ENCODE peak calls at places on chromosomes 4 and X, in four cellular contexts. One of them, this sample, is unnamed.
A peak's percentile ranks its signal among the peaks of the same experiment; 100 is the strongest.

GRCh38 chrX:79081895-79082512 is 62.5 kb upstream of the GPR174 start:
- DNase-seq in CD8-positive, alpha-beta memory T cell: peak; percentile 1
- DNase-seq in frontal cortex: peak; percentile 1
- DNase-seq in fibroblast of the aortic adventitia: peak; percentile 48
- DNase-seq in this sample: peak; percentile 39

GRCh38 chr4:73989928-73990327 is 1.9 kb upstream of the PPBP start:
- DNase-seq in CD8-positive, alpha-beta memory T cell: no peak
- DNase-seq in frontal cortex: no peak
- DNase-seq in fibroblast of the aortic adventitia: no peak
- DNase-seq in this sample: no peak

GRCh38 chr4:130090427-130090826 is 994.5 kb downstream of the C4orf33 start:
- DNase-seq in CD8-positive, alpha-beta memory T cell: no peak
- DNase-seq in frontal cortex: no peak
- DNase-seq in fibroblast of the aortic adventitia: no peak
- DNase-seq in this sample: no peak

GRCh38 chr4:100106982-100107381 is 83.3 kb downstream of the DDIT4L start:
- DNase-seq in CD8-positive, alpha-beta memory T cell: no peak
- DNase-seq in frontal cortex: no peak
- DNase-seq in fibroblast of the aortic adventitia: no peak
- DNase-seq in this sample: no peak

GRCh38 chrX:109740076-109740809 is 7.2 kb upstream of the ACSL4 start:
- DNase-seq in CD8-positive, alpha-beta memory T cell: no peak
- DNase-seq in frontal cortex: no peak
- DNase-seq in fibroblast of the aortic adventitia: no peak
- DNase-seq in this sample: no peak

GRCh38 chr4:16715482-16715881 is 183.0 kb downstream of the LDB2 start:
- DNase-seq in CD8-positive, alpha-beta memory T cell: no peak
- DNase-seq in frontal cortex: no peak
- DNase-seq in fibroblast of the aortic adventitia: peak; percentile 53
- DNase-seq in this sample: no peak

GRCh38 chrX:137427061-137427778 is 138.7 kb upstream of the ZIC3 start:
- DNase-seq in CD8-positive, alpha-beta memory T cell: no peak
- DNase-seq in frontal cortex: no peak
- DNase-seq in fibroblast of the aortic adventitia: no peak
- DNase-seq in this sample: peak; percentile 25

GRCh38 chr4:48905363-48906015 is 1.1 kb downstream of the OCIAD2 start:
- DNase-seq in CD8-positive, alpha-beta memory T cell: no peak
- DNase-seq in frontal cortex: no peak
- DNase-seq in fibroblast of the aortic adventitia: peak; percentile 68
- DNase-seq in this sample: no peak

GRCh38 chrX:10197597-10198210 is 40.9 kb downstream of the CLCN4 start:
- DNase-seq in CD8-positive, alpha-beta memory T cell: no peak
- DNase-seq in frontal cortex: no peak
- DNase-seq in fibroblast of the aortic adventitia: no peak
- DNase-seq in this sample: peak; percentile 89

GRCh38 chr4:1216076-1216614 is 32.8 kb downstream of the CTBP1 start:
- DNase-seq in CD8-positive, alpha-beta memory T cell: no peak
- DNase-seq in frontal cortex: no peak
- DNase-seq in fibroblast of the aortic adventitia: no peak
- DNase-seq in this sample: no peak

GRCh38 chrX:128020701-128021100 is 31.5 kb downstream of the ACTRT1 start:
- DNase-seq in CD8-positive, alpha-beta memory T cell: no peak
- DNase-seq in frontal cortex: no peak
- DNase-seq in fibroblast of the aortic adventitia: peak; percentile 10
- DNase-seq in this sample: no peak

GRCh38 chr4:126051709-126052424 is 737.1 kb downstream of the FAT4 start:
- DNase-seq in CD8-positive, alpha-beta memory T cell: no peak
- DNase-seq in frontal cortex: no peak
- DNase-seq in fibroblast of the aortic adventitia: peak; percentile 89
- DNase-seq in this sample: no peak

GRCh38 chr4:169079942-169080827 is 70.1 kb upstream of the CBR4 start:
- DNase-seq in CD8-positive, alpha-beta memory T cell: no peak
- DNase-seq in frontal cortex: no peak
- DNase-seq in fibroblast of the aortic adventitia: peak; percentile 86
- DNase-seq in this sample: no peak

GRCh38 chr4:104625706-104626105 is 131.0 kb upstream of the CXXC4 start:
- DNase-seq in CD8-positive, alpha-beta memory T cell: no peak
- DNase-seq in frontal cortex: no peak
- DNase-seq in fibroblast of the aortic adventitia: no peak
- DNase-seq in this sample: no peak

GRCh38 chr4:189021831-189022230 is 882.6 kb downstream of the TRIML1 start:
- DNase-seq in CD8-positive, alpha-beta memory T cell: no peak
- DNase-seq in frontal cortex: no peak
- DNase-seq in fibroblast of the aortic adventitia: peak; percentile 1
- DNase-seq in this sample: no peak

GRCh38 chr4:145283909-145284308 is 103.5 kb upstream of the OTUD4 start:
- DNase-seq in CD8-positive, alpha-beta memory T cell: no peak
- DNase-seq in frontal cortex: no peak
- DNase-seq in fibroblast of the aortic adventitia: no peak
- DNase-seq in this sample: no peak

GRCh38 chr4:39528056-39528465 is 822 bp upstream of the UGDH start:
- DNase-seq in CD8-positive, alpha-beta memory T cell: no peak
- DNase-seq in frontal cortex: no peak
- DNase-seq in fibroblast of the aortic adventitia: peak; percentile 84
- DNase-seq in this sample: no peak

GRCh38 chr4:126250006-126250405 is 935.3 kb downstream of the FAT4 start:
- DNase-seq in CD8-positive, alpha-beta memory T cell: no peak
- DNase-seq in frontal cortex: no peak
- DNase-seq in fibroblast of the aortic adventitia: no peak
- DNase-seq in this sample: no peak

GRCh38 chr4:13920901-13921300 is 293.4 kb upstream of the BOD1L1 start:
- DNase-seq in CD8-positive, alpha-beta memory T cell: no peak
- DNase-seq in frontal cortex: no peak
- DNase-seq in fibroblast of the aortic adventitia: peak; percentile 100
- DNase-seq in this sample: no peak

GRCh38 chr4:147943159-147943638 is 211.3 kb downstream of the ARHGAP10 start:
- DNase-seq in CD8-positive, alpha-beta memory T cell: no peak
- DNase-seq in frontal cortex: no peak
- DNase-seq in fibroblast of the aortic adventitia: no peak
- DNase-seq in this sample: no peak

GRCh38 chr4:14787894-14788293 is 214.4 kb upstream of the CPEB2 start:
- DNase-seq in CD8-positive, alpha-beta memory T cell: no peak
- DNase-seq in frontal cortex: no peak
- DNase-seq in fibroblast of the aortic adventitia: peak; percentile 17
- DNase-seq in this sample: no peak

GRCh38 chrX:120023259-120023658 is 54.2 kb downstream of the RHOXF2B start:
- DNase-seq in CD8-positive, alpha-beta memory T cell: no peak
- DNase-seq in frontal cortex: no peak
- DNase-seq in fibroblast of the aortic adventitia: no peak
- DNase-seq in this sample: no peak

GRCh38 chr4:113773014-113773413 is 11.5 kb upstream of the CAMK2D start:
- DNase-seq in CD8-positive, alpha-beta memory T cell: no peak
- DNase-seq in frontal cortex: no peak
- DNase-seq in fibroblast of the aortic adventitia: no peak
- DNase-seq in this sample: no peak

GRCh38 chr4:187183826-187184225 is 460.2 kb upstream of the FAT1 start:
- DNase-seq in CD8-positive, alpha-beta memory T cell: no peak
- DNase-seq in frontal cortex: no peak
- DNase-seq in fibroblast of the aortic adventitia: no peak
- DNase-seq in this sample: no peak

GRCh38 chr4:159764343-159764952 is 661.6 kb downstream of the RAPGEF2 start:
- DNase-seq in CD8-positive, alpha-beta memory T cell: no peak
- DNase-seq in frontal cortex: peak; percentile 20
- DNase-seq in fibroblast of the aortic adventitia: peak; percentile 22
- DNase-seq in this sample: peak; percentile 34

GRCh38 chr4:112523764-112524505 is 8.0 kb upstream of the NEUROG2 start:
- DNase-seq in CD8-positive, alpha-beta memory T cell: peak; percentile 64
- DNase-seq in frontal cortex: no peak
- DNase-seq in fibroblast of the aortic adventitia: no peak
- DNase-seq in this sample: peak; percentile 28

GRCh38 chrX:101009086-101009485 is 39.6 kb downstream of the ARL13A start:
- DNase-seq in CD8-positive, alpha-beta memory T cell: no peak
- DNase-seq in frontal cortex: no peak
- DNase-seq in fibroblast of the aortic adventitia: peak; percentile 2
- DNase-seq in this sample: no peak

GRCh38 chr4:120844528-120844921 is 78.0 kb downstream of the PRDM5 start:
- DNase-seq in CD8-positive, alpha-beta memory T cell: no peak
- DNase-seq in frontal cortex: no peak
- DNase-seq in fibroblast of the aortic adventitia: no peak
- DNase-seq in this sample: no peak

GRCh38 chr4:114615435-114615834 is 16.8 kb downstream of the UGT8 start:
- DNase-seq in CD8-positive, alpha-beta memory T cell: no peak
- DNase-seq in frontal cortex: no peak
- DNase-seq in fibroblast of the aortic adventitia: no peak
- DNase-seq in this sample: no peak

GRCh38 chr4:73867783-73868182 is 1.4 kb upstream of the CXCL1 start:
- DNase-seq in CD8-positive, alpha-beta memory T cell: no peak
- DNase-seq in frontal cortex: no peak
- DNase-seq in fibroblast of the aortic adventitia: no peak
- DNase-seq in this sample: no peak

GRCh38 chrX:110806145-110806544 is 10.5 kb upstream of the CHRDL1 start:
- DNase-seq in CD8-positive, alpha-beta memory T cell: no peak
- DNase-seq in frontal cortex: no peak
- DNase-seq in fibroblast of the aortic adventitia: peak; percentile 40
- DNase-seq in this sample: no peak

GRCh38 chr4:42296196-42296595 is 101.1 kb upstream of the SHISA3 start:
- DNase-seq in CD8-positive, alpha-beta memory T cell: no peak
- DNase-seq in frontal cortex: no peak
- DNase-seq in fibroblast of the aortic adventitia: peak; percentile 5
- DNase-seq in this sample: no peak

GRCh38 chr4:94880976-94881375 is 123.2 kb downstream of the BMPR1B start:
- DNase-seq in CD8-positive, alpha-beta memory T cell: no peak
- DNase-seq in frontal cortex: no peak
- DNase-seq in fibroblast of the aortic adventitia: no peak
- DNase-seq in this sample: no peak

GRCh38 chr4:7043521-7044414 is 596 bp downstream of the TADA2B start:
- DNase-seq in CD8-positive, alpha-beta memory T cell: peak; percentile 37
- DNase-seq in frontal cortex: no peak
- DNase-seq in fibroblast of the aortic adventitia: peak; percentile 37
- DNase-seq in this sample: no peak

GRCh38 chr4:75715105-75715799 is 9.1 kb upstream of the USO1 start:
- DNase-seq in CD8-positive, alpha-beta memory T cell: no peak
- DNase-seq in frontal cortex: no peak
- DNase-seq in fibroblast of the aortic adventitia: peak; percentile 76
- DNase-seq in this sample: no peak

GRCh38 chrX:40175416-40176255 is 77.9 kb upstream of the BCOR start:
- DNase-seq in CD8-positive, alpha-beta memory T cell: peak; percentile 62
- DNase-seq in frontal cortex: no peak
- DNase-seq in fibroblast of the aortic adventitia: no peak
- DNase-seq in this sample: peak; percentile 57

GRCh38 chrX:129755779-129756650 is 17.2 kb downstream of the XPNPEP2 start:
- DNase-seq in CD8-positive, alpha-beta memory T cell: no peak
- DNase-seq in frontal cortex: no peak
- DNase-seq in fibroblast of the aortic adventitia: no peak
- DNase-seq in this sample: no peak

GRCh38 chr4:169341490-169341889 is 70.7 kb upstream of the SH3RF1 start:
- DNase-seq in CD8-positive, alpha-beta memory T cell: no peak
- DNase-seq in frontal cortex: no peak
- DNase-seq in fibroblast of the aortic adventitia: peak; percentile 82
- DNase-seq in this sample: no peak

GRCh38 chrX:79268788-79269187 is 98.3 kb downstream of the ITM2A start:
- DNase-seq in CD8-positive, alpha-beta memory T cell: no peak
- DNase-seq in frontal cortex: no peak
- DNase-seq in fibroblast of the aortic adventitia: no peak
- DNase-seq in this sample: no peak

GRCh38 chr4:82223715-82224114 is 150.1 kb downstream of the HNRNPD start:
- DNase-seq in CD8-positive, alpha-beta memory T cell: no peak
- DNase-seq in frontal cortex: no peak
- DNase-seq in fibroblast of the aortic adventitia: no peak
- DNase-seq in this sample: no peak